ENCODE peak calls at places on chromosomes 5 and 9, in six cellular contexts. R, L, Y, O, P and J are unnamed samples.

GRCh38 chr5:38557309-38557710 is 864 bp upstream of the LIFR start:
- DNase-seq in R (no peak), L (no peak), O (no peak), P (no peak), Y (no peak), J (no peak)

GRCh38 chr9:27310582-27310981 is 13.6 kb upstream of the EQTN start:
- DNase-seq in Y (no peak), L (no peak), P (no peak), O (no peak), R (no peak), J (no peak)

GRCh38 chr9:78167356-78167755 is 68.5 kb upstream of the CEP78 start:
- DNase-seq in O (no peak), P (no peak), L (no peak), Y (peak), R (no peak), J (no peak)

GRCh38 chr9:103126494-103126893 is 131.4 kb downstream of the CYLC2 start:
- DNase-seq in L (no peak), R (no peak), O (no peak), P (no peak), Y (no peak), J (no peak)

GRCh38 chr9:135991771-135992170 is 30.6 kb upstream of the UBAC1 start:
- DNase-seq in O (no peak), L (no peak), R (no peak), P (no peak), Y (no peak), J (no peak)

GRCh38 chr9:32566770-32567169 is 6.2 kb downstream of the NDUFB6 start:
- DNase-seq in P (no peak), O (no peak), Y (no peak), L (no peak), R (no peak), J (no peak)

GRCh38 chr5:63928451-63928850 is 33.8 kb downstream of the HTR1A start:
- DNase-seq in R (no peak), Y (no peak), L (no peak), O (no peak), P (no peak), J (no peak)

GRCh38 chr9:101487443-101487855 is 46.2 kb upstream of the RNF20 start:
- DNase-seq in R (no peak), Y (no peak), O (no peak), L (no peak), P (no peak), J (no peak)

GRCh38 chr9:89352451-89352850 is 34.2 kb downstream of the SECISBP2 start:
- DNase-seq in P (no peak), R (no peak), O (no peak), L (no peak), Y (no peak), J (no peak)

GRCh38 chr5:94241288-94241651 is 377.1 kb downstream of the KIAA0825 start:
- DNase-seq in R (no peak), O (no peak), P (peak), L (no peak), Y (peak), J (peak)

GRCh38 chr9:77018058-77019009 is 1.1 kb upstream of the FOXB2 start:
- DNase-seq in O (no peak), L (no peak), P (no peak), R (no peak), Y (no peak), J (no peak)

GRCh38 chr9:136882109-136882946 is 4.0 kb upstream of the TRAF2 start:
- DNase-seq in P (peak), Y (peak), R (peak), L (no peak), O (peak), J (no peak)

GRCh38 chr5:129771058-129771838 is 23.4 kb downstream of the MINAR2 start:
- DNase-seq in Y (peak), L (no peak), R (peak), P (peak), O (peak), J (no peak)

GRCh38 chr9:73114058-73114457 is 37.6 kb upstream of the ANXA1 start:
- DNase-seq in O (no peak), R (no peak), Y (no peak), L (no peak), P (no peak), J (no peak)

GRCh38 chr5:169195601-169196000 is 105.3 kb downstream of the SLIT3 start:
- DNase-seq in Y (no peak), P (no peak), R (no peak), O (no peak), L (no peak), J (no peak)

GRCh38 chr5:146890733-146891440 is 12.3 kb upstream of the PPP2R2B start:
- DNase-seq in P (no peak), O (no peak), L (no peak), Y (peak), R (no peak), J (no peak)

GRCh38 chr5:62111428-62111827 is 194.6 kb upstream of the KIF2A start:
- DNase-seq in O (no peak), Y (no peak), L (no peak), R (no peak), P (no peak), J (no peak)

GRCh38 chr5:464446-464842 is 21.5 kb downstream of the EXOC3 start:
- DNase-seq in P (no peak), Y (no peak), L (peak), O (no peak), R (no peak), J (no peak)

GRCh38 chr9:109520475-109521132 is 22.5 kb upstream of the PTPN3 start:
- DNase-seq in R (peak), L (no peak), Y (peak), O (no peak), P (peak), J (no peak)

GRCh38 chr5:139636975-139637408 is 11.2 kb upstream of the CXXC5 start:
- DNase-seq in O (no peak), P (no peak), L (no peak), Y (peak), R (no peak), J (no peak)

DNA sequence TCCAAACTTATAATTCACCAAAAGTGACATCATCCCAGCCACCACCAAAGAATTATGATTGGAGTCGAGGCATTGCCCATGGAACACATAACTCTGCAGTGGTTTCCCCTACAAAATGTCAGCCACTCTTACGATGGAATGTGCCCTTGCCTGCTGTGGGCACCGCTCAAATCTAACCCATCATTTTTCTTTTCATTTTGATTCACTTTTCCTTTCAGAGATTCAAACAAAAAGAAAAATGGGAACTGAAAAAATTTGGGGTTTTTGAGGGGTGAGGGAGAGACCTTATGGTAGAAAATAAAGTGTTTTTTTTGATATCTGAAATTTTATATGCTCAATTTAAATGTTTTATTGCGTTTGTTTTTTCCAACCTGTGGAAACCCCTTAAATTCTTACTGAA is 28.1 kb downstream of the SMARCA2 start:
- DNase-seq in P (no peak), O (no peak), R (no peak), L (no peak), Y (no peak), J (no peak)
- TF ChIP-seq CTCF in P (no peak), O (no peak), R (no peak), L (no peak), Y (no peak), J (no peak)

DNA sequence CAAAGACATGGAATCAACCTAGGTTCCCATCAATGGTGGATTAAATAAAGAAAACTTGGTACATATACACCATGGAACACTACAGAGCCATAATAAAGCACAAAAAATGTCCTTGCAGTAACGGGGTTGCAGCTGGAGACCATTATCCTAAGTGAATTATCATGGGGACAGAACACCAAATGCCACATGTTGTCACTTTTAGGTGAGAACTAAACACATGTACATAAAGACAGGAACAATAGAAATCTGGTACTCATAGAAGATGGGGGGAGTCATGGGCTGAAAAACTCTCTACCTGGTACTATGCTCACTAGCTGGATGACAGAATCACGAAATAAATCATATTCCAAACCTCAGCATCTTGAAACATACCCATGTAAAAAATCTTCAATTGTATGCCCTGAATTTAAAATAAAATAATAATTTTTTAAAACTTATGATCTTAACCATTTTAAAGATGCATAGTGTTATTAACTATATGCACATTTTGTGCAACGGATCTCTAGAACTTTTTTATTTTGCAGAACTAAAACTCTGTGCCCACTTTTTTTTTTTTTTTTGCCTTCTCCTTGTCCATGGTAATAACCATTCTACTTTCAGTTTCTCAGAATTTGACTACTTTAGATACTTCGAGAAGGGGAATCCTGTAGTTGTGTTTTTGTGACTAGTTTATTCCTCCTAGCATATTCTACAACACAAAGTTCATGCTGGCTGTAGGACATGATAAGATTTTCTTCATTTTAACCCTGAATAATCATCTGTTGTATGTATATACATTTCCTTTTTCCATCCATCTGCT is 1081.6 kb upstream of the ACO1 start:
- DNase-seq in Y (no peak), P (no peak), R (no peak), O (no peak), L (no peak), J (no peak)
- H3K4me3 ChIP-seq in Y (no peak), P (no peak), R (no peak), O (no peak), L (no peak), J (no peak)

GRCh38 chr5:135217669-135218485 is 181.2 kb downstream of the MACROH2A1 start:
- DNase-seq in P (no peak), Y (no peak), O (no peak), L (peak), R (no peak), J (no peak)
- TF ChIP-seq CTCF in P (peak), Y (peak), O (no peak), L (no peak), R (peak), J (peak)

GRCh38 chr9:126238415-126238814 is 88.2 kb upstream of the MVB12B start:
- DNase-seq in Y (no peak), O (no peak), P (no peak), R (no peak), L (no peak), J (no peak)
- H3K4me3 ChIP-seq in Y (no peak), O (no peak), P (no peak), R (no peak), L (no peak), J (no peak)

GRCh38 chr5:122076669-122077450 is 1.2 kb downstream of the LOX start:
- DNase-seq in L (peak), P (no peak), O (no peak), Y (peak), R (no peak), J (peak)
- TF ChIP-seq CTCF in L (peak), P (peak), O (peak), Y (peak), R (peak), J (peak)

DNA sequence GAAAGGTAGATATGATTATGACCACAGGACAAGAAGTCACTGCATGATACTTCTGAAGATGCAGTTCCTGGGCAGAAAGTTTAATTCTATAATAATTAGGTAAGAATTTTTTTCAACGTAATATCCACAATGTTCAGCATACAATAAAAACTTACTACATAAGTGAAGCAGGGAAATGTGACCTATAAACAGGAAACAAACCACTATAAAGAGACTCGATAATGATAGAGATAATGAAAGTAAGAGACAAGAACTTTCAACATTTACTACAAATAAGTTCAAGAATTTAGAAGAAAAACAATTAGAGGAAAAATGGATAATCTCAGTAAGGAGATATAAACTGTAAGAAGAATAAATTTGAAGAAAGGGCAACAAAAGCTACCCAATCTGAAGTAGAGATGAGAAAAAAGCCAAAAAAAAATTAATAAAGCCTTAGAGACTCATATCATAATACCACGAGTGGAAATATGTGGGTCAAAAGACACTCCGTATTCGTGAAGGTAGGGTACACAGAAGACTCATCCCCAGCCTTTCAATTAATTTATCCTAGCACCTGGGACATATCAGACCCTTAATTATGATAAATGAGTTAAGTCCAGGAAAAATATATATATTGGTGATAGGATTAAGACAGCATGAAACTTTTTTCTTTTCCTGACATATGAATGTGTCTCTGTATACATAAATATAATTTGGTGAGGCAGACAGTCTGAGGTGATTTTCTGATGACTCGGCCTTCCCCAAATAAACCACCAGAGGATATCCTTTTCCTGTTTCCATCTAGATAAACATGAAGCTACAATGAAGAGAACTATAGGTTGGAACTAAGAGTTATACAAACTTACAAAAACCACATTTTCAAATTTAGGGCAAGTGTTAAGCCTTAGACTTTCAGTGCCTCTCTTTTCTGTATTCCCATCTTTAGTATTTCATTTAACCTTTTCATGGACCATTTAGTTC is 120.4 kb downstream of the RAPGEF6 start:
- DNase-seq in Y (no peak), R (no peak), P (no peak), O (no peak), L (no peak), J (no peak)
- H3K4me3 ChIP-seq in Y (no peak), R (no peak), P (no peak), O (no peak), L (no peak), J (no peak)

GRCh38 chr9:112717669-112718331 is at the start of gene INIP:
- DNase-seq in P (peak), O (peak), L (peak), Y (peak), R (peak), J (peak)
- TF ChIP-seq CTCF in P (no peak), O (no peak), L (no peak), Y (no peak), R (peak), J (no peak)

GRCh38 chr5:5494489-5495402 is 72.3 kb downstream of the ICE1 start:
- DNase-seq in R (peak), P (peak), O (no peak), L (peak), Y (peak), J (peak)
- H3K4me3 ChIP-seq in R (no peak), P (no peak), O (peak), L (no peak), Y (peak), J (peak)